ENCODE peak calls at places on chromosomes 11 and 22, in seven cellular contexts. C is stomach, S is suprapubic skin, H is ovary, N is A549, U is sigmoid colon, I is upper lobe of left lung. Z is an unnamed sample.

GRCh38 chr22:38442967-38443674 is 11.9 kb downstream of the KCNJ4 start:
- DNase-seq in S (no peak), I (no peak), U (no peak), C (no peak), N (no peak), H (no peak), Z (no peak)

GRCh38 chr22:33382427-33382826 is 324.2 kb upstream of the SYN3 start:
- DNase-seq in I (no peak), N (no peak), S (no peak), H (no peak), C (no peak), U (no peak), Z (no peak)

GRCh38 chr11:34114014-34114413 is 8.6 kb downstream of the NAT10 start:
- DNase-seq in U (no peak), H (no peak), S (no peak), I (no peak), N (no peak), C (no peak), Z (no peak)

GRCh38 chr22:50276143-50276542 is 6.0 kb upstream of the MAPK11 start:
- DNase-seq in S (no peak), U (peak), H (peak), C (peak), I (peak), N (no peak), Z (no peak)

GRCh38 chr11:77749232-77749631 is 71.3 kb downstream of the RSF1 start:
- DNase-seq in C (no peak), S (no peak), N (no peak), H (no peak), I (no peak), U (no peak), Z (no peak)

GRCh38 chr11:96322775-96323642 is 20.0 kb downstream of the MAML2 start:
- DNase-seq in N (no peak), H (no peak), I (no peak), S (no peak), U (no peak), C (no peak), Z (no peak)

GRCh38 chr11:76666830-76667229 is 3.7 kb downstream of the LRRC32 start:
- DNase-seq in S (peak), U (peak), I (no peak), N (no peak), C (no peak), H (peak), Z (no peak)

GRCh38 chr11:116312560-116313340 is 460.0 kb downstream of the BUD13 start:
- DNase-seq in H (peak), N (no peak), U (peak), S (peak), C (peak), I (peak), Z (peak)

GRCh38 chr11:45133871-45134270 is 12.6 kb upstream of the PRDM11 start:
- DNase-seq in U (no peak), S (no peak), N (no peak), C (no peak), I (no peak), H (no peak), Z (no peak)

GRCh38 chr11:26994579-26995210 is 783 bp downstream of the FIBIN start:
- DNase-seq in C (no peak), S (peak), N (no peak), H (peak), I (peak), U (peak), Z (peak)

GRCh38 chr22:48900327-48900597 is 927.4 kb downstream of the BRD1 start:
- DNase-seq in I (no peak), H (no peak), N (no peak), C (no peak), U (no peak), S (no peak), Z (no peak)

GRCh38 chr11:111978028-111978771 is 41.1 kb downstream of the DIXDC1 start:
- DNase-seq in U (peak), I (no peak), N (no peak), H (peak), C (no peak), S (peak), Z (peak)

GRCh38 chr11:95074806-95075563 is 8.3 kb downstream of the SRSF8 start:
- DNase-seq in N (no peak), I (no peak), H (peak), S (peak), C (peak), U (no peak), Z (peak)

GRCh38 chr11:116168459-116168787 is 604.4 kb downstream of the BUD13 start:
- DNase-seq in I (no peak), H (no peak), C (no peak), U (no peak), N (no peak), S (no peak), Z (no peak)

GRCh38 chr22:41982886-41983285 is 13.6 kb downstream of the SEPTIN3 start:
- DNase-seq in N (no peak), S (no peak), I (no peak), C (no peak), H (no peak), U (no peak), Z (no peak)

GRCh38 chr22:38203855-38204497 is 2.2 kb downstream of the MAFF start:
- DNase-seq in I (no peak), S (peak), N (no peak), C (no peak), H (no peak), U (peak), Z (no peak)

GRCh38 chr22:17921871-17922821 is 102.2 kb downstream of the MICAL3 start:
- DNase-seq in H (peak), U (no peak), N (no peak), S (no peak), C (no peak), I (no peak), Z (no peak)

GRCh38 chr22:17920992-17921650 is 103.2 kb downstream of the MICAL3 start:
- DNase-seq in S (no peak), N (no peak), I (no peak), U (no peak), H (no peak), C (no peak), Z (no peak)

GRCh38 chr22:17918840-17919239 is 105.5 kb downstream of the MICAL3 start:
- DNase-seq in I (no peak), S (no peak), H (no peak), C (no peak), U (peak), N (no peak), Z (no peak)

GRCh38 chr22:17919276-17920144 is 104.9 kb downstream of the MICAL3 start:
- DNase-seq in N (no peak), S (no peak), H (no peak), I (no peak), U (peak), C (no peak), Z (no peak)

GRCh38 chr22:17920145-17920605 is 104.2 kb downstream of the MICAL3 start:
- DNase-seq in H (peak), N (no peak), U (no peak), I (no peak), S (no peak), C (peak), Z (no peak)
- TF ChIP-seq POLR2A in H (no peak), N (no peak), U (no peak), I (no peak), S (no peak), C (no peak), Z (no peak)

GRCh38 chr11:73376168-73376802 is at the start of gene RELT:
- DNase-seq in I (peak), S (peak), H (peak), U (peak), N (peak), C (peak), Z (peak)
- TF ChIP-seq EP300 in I (no peak), S (no peak), H (no peak), U (no peak), N (no peak), C (no peak), Z (peak)

GRCh38 chr11:5476184-5476819 is 12.2 kb upstream of the OR52D1 start:
- DNase-seq in N (peak), H (no peak), U (no peak), S (no peak), I (no peak), C (peak), Z (no peak)
- TF ChIP-seq POLR2A in N (no peak), H (no peak), U (no peak), S (no peak), I (no peak), C (no peak), Z (no peak)

GRCh38 chr11:69095300-69095699 is 46.6 kb downstream of the TPCN2 start:
- DNase-seq in S (no peak), N (no peak), C (no peak), H (no peak), I (peak), U (no peak), Z (no peak)
- TF ChIP-seq EP300 in S (no peak), N (no peak), C (no peak), H (no peak), I (no peak), U (no peak), Z (no peak)

GRCh38 chr11:64768300-64768694 is 8.5 kb upstream of the PYGM start:
- DNase-seq in U (no peak), S (no peak), N (no peak), I (no peak), C (no peak), H (peak), Z (no peak)

GRCh38 chr11:64765841-64766682 is 6.3 kb upstream of the PYGM start:
- DNase-seq in U (peak), S (peak), I (peak), N (no peak), C (no peak), H (no peak), Z (no peak)

GRCh38 chr11:64766881-64767280 is 7.1 kb upstream of the PYGM start:
- DNase-seq in N (no peak), I (peak), C (no peak), U (peak), H (no peak), S (no peak), Z (no peak)

GRCh38 chr11:64769283-64769682 is 9.1 kb downstream of the SF1 start:
- DNase-seq in N (no peak), C (no peak), S (no peak), H (peak), I (no peak), U (no peak), Z (no peak)

DNA sequence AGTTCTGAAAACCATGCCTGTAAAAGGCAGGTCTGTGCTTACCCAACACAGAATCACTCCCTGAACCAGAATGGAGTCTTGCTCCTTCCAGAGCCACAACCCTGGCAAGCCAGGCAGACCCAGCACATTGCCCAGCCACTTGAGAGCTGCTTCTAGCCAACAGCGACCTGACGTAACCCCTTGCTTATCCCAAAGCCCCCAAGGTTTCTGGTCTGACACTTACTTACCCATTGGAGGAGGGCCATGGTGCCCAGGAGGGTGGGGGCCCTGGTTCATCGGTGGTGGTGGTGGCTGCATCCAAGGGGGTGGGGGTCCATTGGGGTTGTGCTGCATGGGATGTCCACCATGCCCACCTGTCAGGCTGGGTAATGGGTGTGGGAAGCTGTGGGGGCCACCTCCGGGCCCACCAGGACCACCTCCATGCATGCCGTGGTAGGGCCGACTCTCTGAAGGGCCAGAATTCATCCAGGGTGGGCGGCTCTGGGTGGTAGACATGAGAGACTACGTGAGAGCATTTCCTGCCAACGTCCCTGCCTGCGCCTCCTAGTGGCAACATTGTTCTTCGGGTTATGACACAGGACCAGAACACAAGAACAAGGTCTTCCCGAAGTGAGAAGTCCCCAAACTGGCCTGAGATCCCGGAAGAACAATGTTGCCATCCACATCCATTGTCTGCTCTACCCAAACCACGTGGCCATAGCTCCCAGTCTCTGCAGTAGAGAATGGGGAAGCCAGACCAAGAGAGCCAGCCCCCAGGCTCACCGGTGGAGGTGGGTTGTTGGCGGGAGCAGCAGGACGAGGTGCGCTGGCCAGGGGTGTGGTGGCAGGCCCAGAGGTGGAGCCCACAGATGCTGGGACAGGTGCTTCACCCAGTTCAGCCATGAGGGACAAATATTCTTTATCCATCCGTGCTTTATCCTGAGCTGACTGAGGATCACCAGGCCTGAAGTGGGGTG is 7.8 kb upstream of the PYGM start:
- DNase-seq in S (peak), H (peak), U (peak), I (peak), N (no peak), C (peak), Z (peak)
- TF ChIP-seq POLR2A in S (no peak), H (no peak), U (no peak), I (no peak), N (no peak), C (no peak), Z (no peak)

GRCh38 chr11:134253189-134253993 is at the start of the genes ACAD8 and THYN1:
- DNase-seq in N (peak), S (peak), H (peak), I (peak), U (peak), C (peak), Z (peak)
- TF ChIP-seq EP300 in N (no peak), S (no peak), H (no peak), I (no peak), U (no peak), C (no peak), Z (peak)

GRCh38 chr11:67288452-67289225 is 464 bp upstream of the ANKRD13D start:
- DNase-seq in I (peak), N (peak), H (peak), U (peak), C (peak), S (peak), Z (peak)

GRCh38 chr11:67286621-67287333 is 2.3 kb upstream of the ANKRD13D start:
- DNase-seq in S (no peak), C (no peak), H (peak), N (no peak), I (peak), U (peak), Z (no peak)

GRCh38 chr11:67288198-67288451 is 978 bp upstream of the ANKRD13D start:
- DNase-seq in U (no peak), S (no peak), H (no peak), N (no peak), C (no peak), I (no peak), Z (no peak)

GRCh38 chr11:67289226-67289650 is at the start of gene ANKRD13D:
- DNase-seq in I (no peak), S (peak), N (no peak), U (peak), H (no peak), C (peak), Z (no peak)

DNA sequence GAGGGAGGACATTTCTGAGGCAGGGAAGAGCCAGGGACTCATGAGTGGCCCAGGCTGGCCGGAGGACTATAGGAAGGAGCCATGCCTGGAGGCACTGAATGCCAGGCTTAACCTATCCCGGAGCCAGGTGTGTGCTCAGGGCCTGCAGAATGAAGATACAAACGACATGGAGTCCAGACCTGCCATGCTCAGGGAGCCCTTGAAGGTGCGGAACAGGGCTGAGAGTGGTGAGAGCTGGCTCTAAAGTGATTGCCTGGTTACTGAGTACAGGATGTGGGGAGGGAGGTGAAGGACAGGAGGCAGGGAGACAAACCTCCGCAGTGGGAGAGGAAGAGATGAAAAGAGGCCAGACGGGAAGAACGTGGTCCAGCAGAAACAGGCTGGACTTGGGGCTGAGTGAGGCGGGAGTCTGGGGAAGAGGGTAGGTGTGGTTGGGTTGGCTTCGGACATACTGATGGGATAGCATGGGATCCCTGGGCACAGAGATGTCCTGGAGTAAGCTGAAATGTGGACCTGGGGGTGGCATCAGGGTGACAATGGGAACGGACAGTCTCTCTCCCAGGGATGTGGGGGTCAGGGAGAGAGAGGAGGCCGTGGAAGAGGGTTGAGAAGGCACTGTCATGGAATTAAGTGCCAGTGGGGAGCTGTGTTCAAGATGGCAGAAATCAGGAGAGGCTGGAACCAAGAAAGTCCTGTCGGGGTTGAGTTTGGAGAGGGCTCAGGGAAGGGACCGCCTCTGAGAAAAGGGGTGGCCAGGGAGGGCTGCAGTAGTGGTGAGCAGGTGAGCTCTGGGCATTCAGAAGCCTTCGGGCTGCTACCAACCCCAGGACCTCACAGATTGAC is 1.5 kb upstream of the ANKRD13D start:
- DNase-seq in U (peak), S (no peak), N (no peak), H (peak), C (no peak), I (no peak), Z (no peak)
- TF ChIP-seq POLR2A in U (no peak), S (no peak), N (no peak), H (no peak), C (no peak), I (no peak), Z (no peak)

GRCh38 chr11:68775951-68776388 is 24.6 kb upstream of the TESMIN start:
- DNase-seq in H (no peak), U (no peak), C (no peak), I (no peak), S (no peak), N (no peak), Z (no peak)
- TF ChIP-seq EP300 in H (no peak), U (no peak), C (no peak), I (no peak), S (no peak), N (no peak), Z (no peak)